ENCODE peak calls at places on chromosome 15, in seven cellular contexts. B is AG09309; M is lower lobe of right lung; N is stimulated activated CD8-positive, alpha-beta memory T cell treated with anti-CD3 and anti-CD28 coated beads, Interleukin-7, amount 100 ng/mL, for 1 hour; E is amniotic stem cell; H is stimulated activated CD4-positive, alpha-beta T cell treated with anti-CD3 and anti-CD28 coated beads, Interleukin-4, amount 100 ng/mL, for 48 hours; U is IMR-90. T is an unnamed sample.

GRCh38 chr15:90572893-90573292 is 43.2 kb downstream of the CRTC3 start:
- DNase-seq in B (no peak), M (no peak), N (no peak), E (no peak), H (no peak), U (no peak), T (no peak)

GRCh38 chr15:90087454-90088154 is 14.7 kb downstream of the IDH2 start:
- DNase-seq in B (no peak), M (no peak), N (no peak), E (no peak), H (no peak), U (peak), T (no peak)

GRCh38 chr15:42800731-42801474 is 64.0 kb upstream of the CDAN1 start:
- DNase-seq in B (no peak), M (no peak), N (no peak), E (no peak), H (no peak), U (no peak), T (no peak)

GRCh38 chr15:88655103-88655553 is 16.3 kb downstream of the ISG20 start:
- DNase-seq in B (no peak), M (no peak), N (no peak), E (no peak), H (no peak), U (no peak), T (peak)

GRCh38 chr15:25184356-25185155 is 229.8 kb downstream of the SNRPN start:
- DNase-seq in B (no peak), M (peak), N (no peak), E (no peak), H (no peak), U (no peak), T (no peak)

GRCh38 chr15:60858511-60859085 is 370.5 kb downstream of the RORA start:
- DNase-seq in B (no peak), M (no peak), N (no peak), E (no peak), H (no peak), U (no peak), T (no peak)

GRCh38 chr15:39642011-39642640 is 61.2 kb downstream of the THBS1 start:
- DNase-seq in B (peak), M (no peak), N (no peak), E (no peak), H (no peak), U (peak), T (no peak)

GRCh38 chr15:90871097-90871715 is 2.8 kb downstream of the FURIN start:
- DNase-seq in B (no peak), M (no peak), N (no peak), E (no peak), H (no peak), U (no peak), T (no peak)

GRCh38 chr15:62153228-62153627 is 11.9 kb downstream of the C2CD4B start:
- DNase-seq in B (no peak), M (no peak), N (no peak), E (no peak), H (peak), U (no peak), T (no peak)

GRCh38 chr15:25545889-25546288 is 107.1 kb upstream of the UBE3A start:
- DNase-seq in B (no peak), M (no peak), N (no peak), E (no peak), H (no peak), U (no peak), T (no peak)

GRCh38 chr15:76866716-76867321 is 38.3 kb downstream of the SCAPER start:
- DNase-seq in B (peak), M (no peak), N (no peak), E (no peak), H (no peak), U (peak), T (no peak)

T was measured in activated CD8-positive, alpha-beta memory T cell treated with anti-CD3 and anti-CD28 coated beads, Interleukin-2, amount 50 U/mL, for 48 hours.